ENCODE peak calls at places on chromosomes 12 and 14, in seven cellular contexts. F is fibroblast of lung; Q is upper lobe of right lung; K is small intestine; P is CD4-positive, CD25-positive, alpha-beta regulatory T cell; C is CD8-positive, alpha-beta memory T cell; H is tibial nerve. U is an unnamed sample.
A peak's percentile ranks its signal among the peaks of the same experiment; 100 is the strongest.

GRCh38 chr14:70640938-70641547 is 673 bp upstream of the TTC9 start:
- DNase-seq in C (peak; percentile 73), F (peak; percentile 30), Q (peak; percentile 76), H (no peak), P (peak; percentile 48), K (peak; percentile 38), U (peak; percentile 67)

GRCh38 chr12:76568130-76568529 is 8.6 kb upstream of the OSBPL8 start:
- DNase-seq in Q (no peak), H (no peak), F (no peak), P (no peak), K (no peak), C (no peak), U (no peak)

GRCh38 chr12:46219892-46220655 is 48.8 kb downstream of the SLC38A1 start:
- DNase-seq in P (peak; percentile 81), K (no peak), C (peak; percentile 70), Q (no peak), H (no peak), F (peak; percentile 48), U (no peak)

GRCh38 chr12:69872804-69873203 is 47.8 kb downstream of the MYRFL start:
- DNase-seq in H (no peak), F (peak; percentile 67), K (peak; percentile 33), C (no peak), P (no peak), Q (no peak), U (no peak)

GRCh38 chr12:48286665-48287064 is 64.1 kb downstream of the ZNF641 start:
- DNase-seq in P (no peak), H (no peak), Q (no peak), F (no peak), C (peak; percentile 5), K (no peak), U (no peak)

GRCh38 chr14:89660183-89660582 is 243.2 kb upstream of the FOXN3 start:
- DNase-seq in F (peak; percentile 77), K (no peak), Q (no peak), H (no peak), C (no peak), P (no peak), U (no peak)

GRCh38 chr14:69105326-69105725 is 47.6 kb downstream of the DCAF5 start:
- DNase-seq in C (no peak), F (peak; percentile 63), H (no peak), K (no peak), P (no peak), Q (no peak), U (no peak)

GRCh38 chr14:71626281-71626835 is 305.9 kb upstream of the RGS6 start:
- DNase-seq in F (peak; percentile 50), K (no peak), H (no peak), P (no peak), C (no peak), Q (no peak), U (no peak)

GRCh38 chr14:69863083-69863482 is 16.1 kb upstream of the SMOC1 start:
- DNase-seq in K (no peak), P (no peak), F (no peak), Q (no peak), C (no peak), H (no peak), U (no peak)

GRCh38 chr12:32804301-32804700 is 48.6 kb upstream of the YARS2 start:
- DNase-seq in C (no peak), Q (no peak), P (no peak), H (no peak), F (no peak), K (no peak), U (no peak)

GRCh38 chr14:59117754-59118153 is 70.7 kb upstream of the DAAM1 start:
- DNase-seq in Q (no peak), P (no peak), H (no peak), F (no peak), C (no peak), K (no peak), U (no peak)

GRCh38 chr12:92539966-92540791 is 162.6 kb upstream of the PLEKHG7 start:
- DNase-seq in F (no peak), C (no peak), H (no peak), Q (no peak), P (peak; percentile 6), K (no peak), U (peak; percentile 66)

GRCh38 chr14:30227871-30228270 is 300.2 kb upstream of the PRKD1 start:
- DNase-seq in P (no peak), F (peak; percentile 82), K (peak; percentile 7), H (peak; percentile 43), Q (no peak), C (no peak), U (no peak)

GRCh38 chr12:69947123-69947522 is 122.1 kb downstream of the MYRFL start:
- DNase-seq in H (no peak), C (no peak), P (no peak), Q (no peak), K (no peak), F (no peak), U (no peak)

GRCh38 chr12:123119808-123120207 is 31.1 kb downstream of the PITPNM2 start:
- DNase-seq in Q (no peak), P (peak; percentile 69), F (no peak), K (no peak), H (no peak), C (peak; percentile 14), U (no peak)

GRCh38 chr12:85325452-85325851 is 45.4 kb downstream of the ALX1 start:
- DNase-seq in C (no peak), F (no peak), H (no peak), K (no peak), Q (no peak), P (no peak), U (no peak)

GRCh38 chr12:52020539-52021336 is 14.0 kb downstream of the TAMALIN start:
- DNase-seq in K (no peak), P (peak; percentile 61), Q (peak; percentile 73), C (peak; percentile 72), F (peak; percentile 57), H (no peak), U (peak; percentile 84)

GRCh38 chr14:59890676-59891075 is 20.1 kb upstream of the RTN1 start:
- DNase-seq in H (no peak), F (no peak), K (no peak), P (no peak), C (no peak), Q (no peak), U (no peak)

GRCh38 chr12:57726884-57727757 is 11.4 kb downstream of the AGAP2 start:
- DNase-seq in P (no peak), H (no peak), C (no peak), F (peak; percentile 52), Q (peak; percentile 77), K (peak; percentile 16), U (peak; percentile 88)

GRCh38 chr14:69694730-69695663 is 71.9 kb upstream of the SRSF5 start:
- DNase-seq in C (no peak), H (no peak), P (no peak), Q (no peak), K (peak; percentile 36), F (no peak), U (peak; percentile 69)

GRCh38 chr12:54429014-54429471 is 10.0 kb upstream of the ITGA5 start:
- DNase-seq in P (no peak), H (no peak), Q (no peak), K (no peak), F (no peak), C (no peak), U (no peak)

GRCh38 chr12:54428050-54429013 is 9.3 kb upstream of the ITGA5 start:
- DNase-seq in H (no peak), K (no peak), P (no peak), F (peak; percentile 85), Q (no peak), C (no peak), U (no peak)

GRCh38 chr12:54424232-54424631 is 5.2 kb upstream of the ITGA5 start:
- DNase-seq in K (no peak), F (no peak), H (no peak), P (no peak), Q (no peak), C (no peak), U (no peak)

GRCh38 chr12:54426690-54427089 is 7.6 kb upstream of the ITGA5 start:
- DNase-seq in P (no peak), Q (no peak), K (no peak), C (no peak), F (no peak), H (no peak), U (no peak)

GRCh38 chr12:54425696-54426095 is 6.6 kb upstream of the ITGA5 start:
- DNase-seq in C (no peak), F (no peak), Q (no peak), P (no peak), H (no peak), K (no peak), U (no peak)
- H3K4me1 ChIP-seq in C (peaks cover 20% of the 10 kb centered on the region), F (peaks cover 23% of the 10 kb centered on the region), Q (peaks cover 14% of the 10 kb centered on the region), P (peaks cover 2% of the 10 kb centered on the region), H (no peaks in the 10 kb centered on the region), K (peaks cover 7% of the 10 kb centered on the region), U (peaks cover 7% of the 10 kb centered on the region)

GRCh38 chr12:106110626-106111300 is 28.0 kb downstream of the NUAK1 start:
- DNase-seq in K (no peak), Q (no peak), P (no peak), C (no peak), F (no peak), H (no peak), U (no peak)
- H3K4me1 ChIP-seq in K (peaks cover 3% of the 10 kb centered on the region), Q (peaks cover 78% of the 10 kb centered on the region), P (no peaks in the 10 kb centered on the region), C (no peaks in the 10 kb centered on the region), F (peaks cover 23% of the 10 kb centered on the region), H (no peaks in the 10 kb centered on the region), U (peaks cover 44% of the 10 kb centered on the region)

GRCh38 chr14:61186341-61186740 is 94.8 kb downstream of the TMEM30B start:
- DNase-seq in Q (no peak), K (no peak), F (peak; percentile 57), P (no peak), C (no peak), H (no peak), U (no peak)
- H3K4me1 ChIP-seq in Q (peaks cover 5% of the 10 kb centered on the region), K (no peaks in the 10 kb centered on the region), F (peaks cover 18% of the 10 kb centered on the region), P (peaks cover 4% of the 10 kb centered on the region), C (no peaks in the 10 kb centered on the region), H (no peaks in the 10 kb centered on the region), U (no peaks in the 10 kb centered on the region)

GRCh38 chr12:109568486-109568885 is 4.8 kb downstream of the MMAB start:
- DNase-seq in H (no peak), P (no peak), F (no peak), Q (no peak), K (no peak), C (no peak), U (no peak)

GRCh38 chr12:109573914-109574244 is 285 bp downstream of the MVK start:
- DNase-seq in P (no peak), K (no peak), C (no peak), F (no peak), Q (no peak), H (no peak), U (no peak)

GRCh38 chr12:109573029-109573913 is at the start of the genes MMAB and MVK:
- DNase-seq in C (peak; percentile 99), F (peak; percentile 99), H (peak; percentile 99), P (peak; percentile 99), Q (peak; percentile 99), K (peak; percentile 100), U (peak; percentile 100)

GRCh38 chr12:109572506-109572845 is 828 bp downstream of the MMAB start:
- DNase-seq in C (no peak), K (no peak), F (no peak), P (no peak), H (no peak), Q (no peak), U (no peak)

GRCh38 chr12:109571773-109572505 is 1.4 kb downstream of the MMAB start:
- DNase-seq in F (no peak), H (no peak), P (no peak), C (no peak), Q (no peak), K (no peak), U (no peak)
- H3K4me1 ChIP-seq in F (no peaks in the 10 kb centered on the region), H (no peaks in the 10 kb centered on the region), P (peaks cover 10% of the 10 kb centered on the region), C (peaks cover 15% of the 10 kb centered on the region), Q (peaks cover 6% of the 10 kb centered on the region), K (peaks cover 4% of the 10 kb centered on the region), U (peaks cover 12% of the 10 kb centered on the region)

U was measured in kidney.